ENCODE peak calls at places on chromosome 19, in ten cellular contexts. One of them, this sample, is unnamed.

GRCh38 chr19:39237200-39238184 is 7.3 kb downstream of the IFNL3 start:
- DNase-seq in dorsolateral prefrontal cortex: no peak
- DNase-seq in cardiac fibroblast: no peak
- DNase-seq in GM18507: peak
- DNase-seq in dermis microvascular lymphatic vessel endothelial cell: peak
- DNase-seq in HFF-Myc: no peak
- DNase-seq in WTC11: peak
- DNase-seq in Peyer's patch: peak
- DNase-seq in RPMI7951: peak
- DNase-seq in iris pigment epithelial cell: no peak
- DNase-seq in this sample: no peak

GRCh38 chr19:21569497-21569870 is 64.1 kb downstream of the ZNF429 start:
- DNase-seq in dorsolateral prefrontal cortex: no peak
- DNase-seq in cardiac fibroblast: peak
- DNase-seq in GM18507: no peak
- DNase-seq in dermis microvascular lymphatic vessel endothelial cell: no peak
- DNase-seq in HFF-Myc: no peak
- DNase-seq in WTC11: no peak
- DNase-seq in Peyer's patch: peak
- DNase-seq in RPMI7951: no peak
- DNase-seq in iris pigment epithelial cell: peak
- DNase-seq in this sample: peak

GRCh38 chr19:46637224-46637623 is 1.2 kb upstream of the GNG8 start:
- DNase-seq in dorsolateral prefrontal cortex: peak
- DNase-seq in cardiac fibroblast: no peak
- DNase-seq in GM18507: no peak
- DNase-seq in dermis microvascular lymphatic vessel endothelial cell: no peak
- DNase-seq in HFF-Myc: no peak
- DNase-seq in WTC11: no peak
- DNase-seq in Peyer's patch: no peak
- DNase-seq in RPMI7951: no peak
- DNase-seq in iris pigment epithelial cell: no peak
- DNase-seq in this sample: peak

GRCh38 chr19:16988661-16989060 is 37.9 kb downstream of the CPAMD8 start:
- DNase-seq in dorsolateral prefrontal cortex: no peak
- DNase-seq in cardiac fibroblast: no peak
- DNase-seq in GM18507: no peak
- DNase-seq in dermis microvascular lymphatic vessel endothelial cell: no peak
- DNase-seq in HFF-Myc: no peak
- DNase-seq in WTC11: no peak
- DNase-seq in Peyer's patch: no peak
- DNase-seq in RPMI7951: no peak
- DNase-seq in iris pigment epithelial cell: no peak
- DNase-seq in this sample: no peak

GRCh38 chr19:23343434-23344010 is 51.7 kb downstream of the ZNF91 start:
- DNase-seq in dorsolateral prefrontal cortex: no peak
- DNase-seq in cardiac fibroblast: no peak
- DNase-seq in GM18507: no peak
- DNase-seq in dermis microvascular lymphatic vessel endothelial cell: no peak
- DNase-seq in HFF-Myc: no peak
- DNase-seq in WTC11: no peak
- DNase-seq in Peyer's patch: no peak
- DNase-seq in RPMI7951: no peak
- DNase-seq in iris pigment epithelial cell: no peak
- DNase-seq in this sample: no peak

GRCh38 chr19:21568816-21569496 is 63.6 kb downstream of the ZNF429 start:
- DNase-seq in dorsolateral prefrontal cortex: peak
- DNase-seq in cardiac fibroblast: peak
- DNase-seq in GM18507: no peak
- DNase-seq in dermis microvascular lymphatic vessel endothelial cell: peak
- DNase-seq in HFF-Myc: no peak
- DNase-seq in WTC11: no peak
- DNase-seq in Peyer's patch: peak
- DNase-seq in RPMI7951: peak
- DNase-seq in iris pigment epithelial cell: peak
- DNase-seq in this sample: peak

GRCh38 chr19:3154957-3155736 is 19.3 kb downstream of the GNA15 start:
- DNase-seq in dorsolateral prefrontal cortex: no peak
- DNase-seq in cardiac fibroblast: peak
- DNase-seq in GM18507: peak
- DNase-seq in dermis microvascular lymphatic vessel endothelial cell: peak
- DNase-seq in HFF-Myc: peak
- DNase-seq in WTC11: no peak
- DNase-seq in Peyer's patch: peak
- DNase-seq in RPMI7951: peak
- DNase-seq in iris pigment epithelial cell: peak
- DNase-seq in this sample: no peak

GRCh38 chr19:10430505-10431253 is 10.3 kb downstream of the PDE4A start:
- DNase-seq in dorsolateral prefrontal cortex: no peak
- DNase-seq in cardiac fibroblast: peak
- DNase-seq in GM18507: no peak
- DNase-seq in dermis microvascular lymphatic vessel endothelial cell: peak
- DNase-seq in HFF-Myc: no peak
- DNase-seq in WTC11: peak
- DNase-seq in Peyer's patch: no peak
- DNase-seq in RPMI7951: peak
- DNase-seq in iris pigment epithelial cell: no peak
- DNase-seq in this sample: no peak

GRCh38 chr19:3632739-3633558 is 6.4 kb upstream of the CACTIN start:
- DNase-seq in dorsolateral prefrontal cortex: peak
- DNase-seq in cardiac fibroblast: no peak
- DNase-seq in GM18507: no peak
- DNase-seq in dermis microvascular lymphatic vessel endothelial cell: no peak
- DNase-seq in HFF-Myc: no peak
- DNase-seq in WTC11: no peak
- DNase-seq in Peyer's patch: no peak
- DNase-seq in RPMI7951: no peak
- DNase-seq in iris pigment epithelial cell: no peak
- DNase-seq in this sample: no peak

GRCh38 chr19:55179570-55180484 is at the start of gene SYT5:
- DNase-seq in dorsolateral prefrontal cortex: no peak
- DNase-seq in cardiac fibroblast: no peak
- DNase-seq in GM18507: no peak
- DNase-seq in dermis microvascular lymphatic vessel endothelial cell: peak
- DNase-seq in HFF-Myc: no peak
- DNase-seq in WTC11: peak
- DNase-seq in Peyer's patch: no peak
- DNase-seq in RPMI7951: peak
- DNase-seq in iris pigment epithelial cell: no peak
- DNase-seq in this sample: no peak